ENCODE peak calls at places on chromosomes 13 and 19, in ten cellular contexts. I is DMS53; E is CD4-positive, CD25-positive, alpha-beta regulatory T cell; N is head of caudate nucleus; R is AG08396; U is MM.1S; B is thoracic aorta; X is AG09319; H is mucosa of descending colon; F is endothelial cell. S is an unnamed sample.
A peak's percentile ranks its signal among the peaks of the same experiment; 100 is the strongest.

GRCh38 chr13:76754414-76754813 is 131.8 kb downstream of the KCTD12 start:
- DNase-seq in E (no peak), F (no peak), R (no peak), U (no peak), H (no peak), I (no peak), B (no peak), N (no peak), X (no peak), S (no peak)

GRCh38 chr19:310781-311496 is 19.7 kb upstream of the PLPP2 start:
- DNase-seq in I (no peak), H (no peak), B (no peak), U (no peak), E (no peak), N (no peak), F (no peak), R (no peak), X (no peak), S (no peak)

GRCh38 chr19:23771348-23771747 is 12.7 kb upstream of the ZNF681 start:
- DNase-seq in H (no peak), X (no peak), N (no peak), E (no peak), R (no peak), F (no peak), U (no peak), B (no peak), I (no peak), S (no peak)

GRCh38 chr13:82791035-82791434 is 1091.2 kb downstream of the SLITRK1 start:
- DNase-seq in I (no peak), U (no peak), F (no peak), N (no peak), E (no peak), R (no peak), H (no peak), X (no peak), B (no peak), S (no peak)

GRCh38 chr13:103299079-103299478 is 232.9 kb upstream of the SLC10A2 start:
- DNase-seq in I (no peak), R (no peak), F (no peak), U (no peak), E (no peak), X (no peak), N (no peak), H (peak; percentile 77), B (no peak), S (no peak)

GRCh38 chr19:6778386-6778785 is 5.9 kb downstream of the VAV1 start:
- DNase-seq in F (no peak), N (no peak), R (no peak), X (no peak), H (no peak), E (no peak), B (no peak), U (peak; percentile 76), I (no peak), S (no peak)

GRCh38 chr13:110306340-110306959 is 507 bp downstream of the COL4A1 start:
- DNase-seq in B (no peak), H (no peak), I (peak; percentile 11), N (no peak), F (no peak), R (peak; percentile 33), X (no peak), U (no peak), E (no peak), S (no peak)

GRCh38 chr13:40269086-40269485 is 397.4 kb downstream of the FOXO1 start:
- DNase-seq in E (no peak), R (peak; percentile 9), N (no peak), U (no peak), X (no peak), F (no peak), H (no peak), I (no peak), B (no peak), S (no peak)

GRCh38 chr13:98992355-98992754 is 14.5 kb upstream of the DOCK9 start:
- DNase-seq in F (no peak), I (no peak), U (no peak), E (no peak), X (no peak), B (no peak), H (no peak), N (no peak), R (no peak), S (no peak)

GRCh38 chr13:32663660-32664059 is 77.4 kb downstream of the PDS5B start:
- DNase-seq in R (no peak), U (no peak), F (no peak), N (no peak), H (no peak), E (no peak), B (no peak), I (peak; percentile 32), X (no peak), S (no peak)

GRCh38 chr13:51638497-51638871 is 54.2 kb downstream of the WDFY2 start:
- DNase-seq in H (no peak), N (no peak), I (peak; percentile 10), B (no peak), E (no peak), U (no peak), X (no peak), R (no peak), F (no peak), S (no peak)

GRCh38 chr13:114107686-114108081 is 24.7 kb downstream of the RASA3 start:
- DNase-seq in N (peak; percentile 55), X (peak; percentile 55), U (no peak), R (peak; percentile 89), H (peak; percentile 21), E (no peak), B (no peak), F (no peak), I (no peak), S (no peak)

GRCh38 chr13:51997641-51998330 is 13.5 kb downstream of the ATP7B start:
- DNase-seq in X (no peak), U (no peak), H (no peak), F (no peak), B (no peak), N (no peak), I (peak; percentile 89), E (no peak), R (no peak), S (no peak)

GRCh38 chr19:58182577-58182988 is 278 bp upstream of the ZNF274 start:
- DNase-seq in U (no peak), E (no peak), R (no peak), F (no peak), N (no peak), H (no peak), X (no peak), I (no peak), B (no peak), S (no peak)

GRCh38 chr13:42041017-42041683 is 7.3 kb upstream of the DGKH start:
- DNase-seq in U (peak; percentile 32), E (peak; percentile 32), H (peak; percentile 68), F (peak; percentile 68), N (peak; percentile 66), B (no peak), X (no peak), I (peak; percentile 77), R (peak; percentile 54), S (peak; percentile 63)

GRCh38 chr19:4375620-4376228 is 24.6 kb downstream of the SH3GL1 start:
- DNase-seq in N (peak; percentile 74), I (peak; percentile 71), R (no peak), H (no peak), B (no peak), X (no peak), E (no peak), U (no peak), F (no peak), S (peak; percentile 65)

GRCh38 chr19:13150919-13151604 is 851 bp downstream of the IER2 start:
- DNase-seq in X (no peak), R (no peak), U (no peak), B (no peak), N (no peak), F (peak; percentile 16), E (no peak), I (peak; percentile 62), H (peak; percentile 61), S (peak; percentile 30)

GRCh38 chr13:61036715-61037114 is 378.9 kb downstream of the PCDH20 start:
- DNase-seq in U (no peak), X (no peak), E (no peak), H (no peak), F (no peak), R (no peak), B (no peak), I (no peak), N (no peak), S (no peak)

GRCh38 chr19:47146920-47147319 is 16.3 kb downstream of the SAE1 start:
- DNase-seq in R (no peak), H (no peak), B (no peak), X (no peak), I (no peak), N (no peak), E (no peak), U (no peak), F (no peak), S (no peak)

GRCh38 chr19:5308471-5309437 is 31.9 kb downstream of the PTPRS start:
- DNase-seq in N (peak; percentile 84), U (no peak), B (peak; percentile 41), H (peak; percentile 23), E (no peak), I (no peak), F (no peak), X (peak; percentile 56), R (peak; percentile 76), S (no peak)

GRCh38 chr19:18742838-18743237 is 48.3 kb downstream of the COMP start:
- DNase-seq in H (peak; percentile 79), E (no peak), I (no peak), B (no peak), N (no peak), F (no peak), X (no peak), R (no peak), U (no peak), S (no peak)

GRCh38 chr13:96672016-96672415 is 322.3 kb downstream of the OXGR1 start:
- DNase-seq in U (no peak), R (no peak), B (no peak), F (no peak), I (no peak), E (no peak), H (no peak), X (no peak), N (no peak), S (no peak)

GRCh38 chr13:32645854-32646253 is 59.6 kb downstream of the PDS5B start:
- DNase-seq in R (no peak), X (no peak), I (no peak), B (no peak), F (no peak), U (peak; percentile 28), H (no peak), N (no peak), E (no peak), S (peak; percentile 32)

GRCh38 chr19:41546386-41546789 is 29.6 kb upstream of the CEACAM21 start:
- DNase-seq in I (no peak), E (peak; percentile 48), N (no peak), H (peak; percentile 42), U (peak; percentile 49), R (no peak), X (no peak), B (no peak), F (no peak), S (peak; percentile 72)

GRCh38 chr19:51296331-51297093 is 14.9 kb upstream of the IGLON5 start:
- DNase-seq in H (no peak), X (no peak), U (no peak), N (no peak), E (no peak), F (no peak), I (no peak), R (no peak), B (no peak), S (peak; percentile 20)

GRCh38 chr13:42803563-42804212 is 22.3 kb downstream of the FAM216B start:
- DNase-seq in X (peak; percentile 51), F (no peak), B (no peak), N (no peak), E (no peak), H (no peak), I (peak; percentile 13), R (no peak), U (no peak), S (no peak)

GRCh38 chr19:19087676-19088075 is 23.9 kb downstream of the SLC25A42 start:
- DNase-seq in X (no peak), B (no peak), F (no peak), R (no peak), H (no peak), E (no peak), N (no peak), U (no peak), I (no peak), S (no peak)

GRCh38 chr19:17557461-17557860 is 2.0 kb downstream of the COLGALT1 start:
- DNase-seq in F (no peak), H (no peak), U (no peak), R (no peak), I (no peak), N (no peak), X (no peak), B (no peak), E (no peak), S (peak; percentile 48)